ENCODE peak calls at places on chromosome 1, in five cellular contexts. I is stimulated activated CD8-positive, alpha-beta memory T cell treated with anti-CD3 and anti-CD28 coated beads, Interleukin-15, amount 100 ng/mL, for 48 hours; E is AG08395; S is NCI-H446; L is BE2C. G is an unnamed sample.

GRCh38 chr1:942411-942821 is 16.6 kb downstream of the NOC2L start:
- DNase-seq in I (no peak), E (no peak), L (peak; percentile 55), S (no peak), G (no peak)

GRCh38 chr1:151972533-151973270 is 21.0 kb downstream of the S100A10 start:
- DNase-seq in L (no peak), E (peak; percentile 86), S (peak; percentile 36), I (no peak), G (no peak)

GRCh38 chr1:91520940-91521507 is 20.4 kb downstream of the CDC7 start:
- DNase-seq in L (no peak), I (no peak), S (no peak), E (no peak), G (no peak)

GRCh38 chr1:225811622-225812487 is 1.9 kb downstream of the EPHX1 start:
- DNase-seq in S (peak; percentile 68), I (no peak), E (peak; percentile 21), L (no peak), G (no peak)

GRCh38 chr1:189619682-189620332 is 857.9 kb downstream of the BRINP3 start:
- DNase-seq in L (peak; percentile 44), E (no peak), S (peak; percentile 92), I (no peak), G (no peak)

GRCh38 chr1:20248954-20249612 is 41.6 kb upstream of the VWA5B1 start:
- DNase-seq in I (peak; percentile 15), L (no peak), E (no peak), S (no peak), G (no peak)

GRCh38 chr1:25028587-25028909 is 98.5 kb upstream of the RUNX3 start:
- DNase-seq in L (no peak), S (no peak), E (no peak), I (no peak), G (no peak)

GRCh38 chr1:19762175-19762779 is 37.4 kb downstream of the TMCO4 start:
- DNase-seq in E (peak; percentile 59), I (peak; percentile 8), S (no peak), L (peak; percentile 46), G (no peak)

GRCh38 chr1:45443580-45444446 is 47.1 kb downstream of the TESK2 start:
- DNase-seq in I (no peak), S (no peak), L (no peak), E (no peak), G (no peak)

GRCh38 chr1:165442053-165442452 is 2.9 kb downstream of the RXRG start:
- DNase-seq in L (no peak), E (no peak), I (no peak), S (no peak), G (no peak)

GRCh38 chr1:217561446-217561845 is 69.4 kb downstream of the GPATCH2 start:
- DNase-seq in L (no peak), S (no peak), I (no peak), E (no peak), G (no peak)

GRCh38 chr1:23625459-23625858 is 66.1 kb upstream of the RPL11 start:
- DNase-seq in L (no peak), S (no peak), E (no peak), I (no peak), G (no peak)

GRCh38 chr1:200237066-200237465 is 172.8 kb downstream of the ZNF281 start:
- DNase-seq in I (no peak), E (no peak), L (no peak), S (no peak), G (no peak)

GRCh38 chr1:99457381-99458165 is 188.3 kb upstream of the PALMD start:
- DNase-seq in S (no peak), L (no peak), I (no peak), E (peak; percentile 43), G (no peak)

GRCh38 chr1:83747853-83748482 is 251.0 kb downstream of the TTLL7 start:
- DNase-seq in S (no peak), I (no peak), E (no peak), L (no peak), G (no peak)

GRCh38 chr1:34918609-34919561 is 10.6 kb downstream of the DLGAP3 start:
- DNase-seq in L (peak; percentile 44), S (no peak), I (no peak), E (no peak), G (no peak)

GRCh38 chr1:180040034-180040433 is 85.4 kb downstream of the CEP350 start:
- DNase-seq in L (no peak), S (no peak), I (no peak), E (peak; percentile 58), G (no peak)

GRCh38 chr1:180248731-180249681 is 18.9 kb downstream of the LHX4 start:
- DNase-seq in S (peak; percentile 78), E (no peak), L (peak; percentile 68), I (no peak), G (no peak)

GRCh38 chr1:223500560-223501425 is 107.6 kb downstream of the CCDC185 start:
- DNase-seq in I (peak; percentile 34), E (peak; percentile 92), S (peak; percentile 54), L (no peak), G (no peak)

GRCh38 chr1:36572906-36573305 is 90.2 kb upstream of the CSF3R start:
- DNase-seq in E (no peak), L (peak; percentile 30), S (no peak), I (no peak), G (no peak)

GRCh38 chr1:174956976-174957375 is 42.8 kb upstream of the CACYBP start:
- DNase-seq in E (no peak), I (no peak), S (no peak), L (no peak), G (no peak)

GRCh38 chr1:41582351-41582750 is 97.9 kb upstream of the EDN2 start:
- DNase-seq in E (no peak), I (no peak), L (no peak), S (no peak), G (no peak)

GRCh38 chr1:166884040-166884642 is 8.1 kb upstream of the TADA1 start:
- DNase-seq in S (no peak), L (no peak), E (peak; percentile 54), I (peak; percentile 15), G (no peak)

GRCh38 chr1:84907095-84907827 is 14.3 kb upstream of the LPAR3 start:
- DNase-seq in L (no peak), I (no peak), E (no peak), S (no peak), G (no peak)

GRCh38 chr1:86499987-86500593 is 31.4 kb downstream of the CLCA1 start:
- DNase-seq in S (peak; percentile 68), E (no peak), L (no peak), I (no peak), G (no peak)

GRCh38 chr1:76190749-76191424 is 116.3 kb downstream of the ST6GALNAC3 start:
- DNase-seq in E (no peak), L (no peak), I (no peak), S (no peak), G (no peak)

G was measured in tibial nerve.